ENCODE peak calls at places on chromosomes 4 and X, in five cellular contexts. P is H9, D is neuronal stem cell, K is mesendoderm, O is IMR-90. B is an unnamed sample.
A peak's percentile ranks its signal among the peaks of the same experiment; 100 is the strongest.

GRCh38 chr4:187006189-187006618 is 282.5 kb upstream of the FAT1 start:
- DNase-seq in P (no peak), K (no peak), D (no peak), O (peak; percentile 73), B (peak; percentile 21)

GRCh38 chr4:41718907-41719306 is 29.6 kb downstream of the PHOX2B start:
- DNase-seq in O (peak; percentile 81), D (no peak), P (no peak), K (peak; percentile 20), B (peak; percentile 6)

GRCh38 chrX:134738986-134739744 is 80.9 kb upstream of the PLAC1 start:
- DNase-seq in O (no peak), K (no peak), D (no peak), P (no peak), B (no peak)

GRCh38 chrX:34658316-34658715 is 1.2 kb upstream of the TMEM47 start:
- DNase-seq in K (no peak), D (no peak), O (peak; percentile 40), P (no peak), B (no peak)

GRCh38 chr4:129362685-129363274 is 266.8 kb downstream of the C4orf33 start:
- DNase-seq in O (peak; percentile 60), P (peak; percentile 37), D (peak; percentile 81), K (peak; percentile 71), B (peak; percentile 74)

GRCh38 chrX:51825432-51825831 is 68.0 kb upstream of the MAGED1 start:
- DNase-seq in K (no peak), P (no peak), D (no peak), O (peak; percentile 38), B (peak; percentile 43)

GRCh38 chr4:113502476-113502875 is 259.1 kb downstream of the CAMK2D start:
- DNase-seq in K (no peak), D (no peak), O (peak; percentile 50), P (no peak), B (peak; percentile 7)

GRCh38 chr4:180717451-180717850 is 1525.8 kb upstream of the TENM3 start:
- DNase-seq in D (no peak), O (peak; percentile 38), K (no peak), P (no peak), B (peak; percentile 9)

GRCh38 chrX:133921764-133922389 is 63.5 kb downstream of the GPC3 start:
- DNase-seq in D (peak; percentile 29), O (peak; percentile 5), K (peak; percentile 88), P (peak; percentile 81), B (peak; percentile 14)

GRCh38 chr4:15488658-15489470 is 19.2 kb downstream of the CC2D2A start:
- DNase-seq in O (peak; percentile 95), D (no peak), K (no peak), P (no peak), B (peak; percentile 48)

GRCh38 chr4:127982445-127982844 is 17.2 kb downstream of the ABHD18 start:
- DNase-seq in O (no peak), K (no peak), D (no peak), P (no peak), B (no peak)

GRCh38 chr4:124206779-124207605 is 505.5 kb downstream of the ANKRD50 start:
- DNase-seq in P (no peak), K (peak; percentile 41), O (peak; percentile 46), D (no peak), B (peak; percentile 80)

GRCh38 chrX:39302838-39303237 is 501.6 kb downstream of the MID1IP1 start:
- DNase-seq in K (no peak), P (no peak), O (no peak), D (no peak), B (no peak)

GRCh38 chrX:103398321-103398937 is 22.1 kb downstream of the BEX3 start:
- DNase-seq in O (peak; percentile 86), D (no peak), K (no peak), P (no peak), B (peak; percentile 86)

GRCh38 chrX:4320436-4320947 is 607.0 kb upstream of the PRKX start:
- DNase-seq in D (no peak), K (peak; percentile 66), P (no peak), O (no peak), B (no peak)

GRCh38 chrX:77788050-77788449 is 2.0 kb upstream of the ATRX start:
- DNase-seq in K (peak; percentile 3), D (no peak), P (no peak), O (peak; percentile 14), B (peak; percentile 15)

GRCh38 chr4:124322234-124322831 is 390.2 kb downstream of the ANKRD50 start:
- DNase-seq in O (peak; percentile 49), D (peak; percentile 17), P (no peak), K (peak; percentile 37), B (peak; percentile 53)

GRCh38 chr4:151409470-151410313 is 716 bp downstream of the FHIP1A start:
- DNase-seq in P (peak; percentile 75), O (no peak), D (peak; percentile 36), K (peak; percentile 82), B (peak; percentile 55)

GRCh38 chr4:174318829-174319764 is 35.4 kb downstream of the CEP44 start:
- DNase-seq in D (peak; percentile 11), O (peak; percentile 46), P (no peak), K (peak; percentile 66), B (peak; percentile 58)

GRCh38 chr4:80075995-80076394 is 3.0 kb upstream of the ANTXR2 start:
- DNase-seq in K (no peak), O (no peak), D (no peak), P (no peak), B (no peak)

GRCh38 chr4:145545538-145546224 is 64.0 kb downstream of the SMAD1 start:
- DNase-seq in O (peak; percentile 98), K (no peak), D (no peak), P (no peak), B (peak; percentile 93)

DNA sequence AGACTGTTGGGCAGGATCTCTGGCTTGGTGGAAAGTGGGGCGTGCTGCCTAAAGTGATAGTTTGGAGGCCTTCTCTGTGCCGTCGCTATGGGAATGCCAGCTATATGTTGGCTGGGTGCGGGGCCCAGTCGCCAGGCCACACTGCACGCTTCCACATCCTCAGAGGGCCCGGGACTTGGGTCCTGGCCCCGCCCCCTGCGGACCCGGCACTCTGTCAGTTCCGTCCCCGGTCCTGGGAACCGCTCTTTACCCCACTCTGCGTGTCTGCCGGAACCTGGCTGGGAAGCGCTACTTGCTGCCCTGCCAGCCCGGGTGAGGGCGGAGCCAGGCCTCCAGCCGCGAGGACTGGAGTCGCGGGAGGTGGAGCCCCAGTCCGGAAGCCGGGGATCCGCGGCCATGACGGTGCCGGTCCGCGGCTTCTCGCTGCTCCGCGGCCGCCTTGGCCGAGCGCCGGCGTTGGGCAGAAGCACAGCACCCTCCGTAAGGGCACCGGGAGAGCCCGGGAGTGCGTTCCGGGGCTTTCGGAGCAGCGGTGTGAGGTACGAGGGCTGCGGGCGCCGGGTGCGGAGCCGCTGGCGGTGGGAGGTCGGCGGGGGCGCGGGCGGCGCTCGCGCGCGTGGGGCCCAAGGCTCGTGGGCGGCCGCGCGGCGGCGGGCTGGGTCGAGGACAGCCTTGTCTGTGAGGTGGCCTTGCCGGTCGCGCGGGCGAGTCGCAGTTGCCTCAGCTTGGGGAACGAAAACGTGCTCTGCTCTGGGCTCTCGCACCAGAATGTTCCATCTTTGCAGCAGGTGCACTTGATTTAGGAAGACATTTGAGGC is at the start of gene MTHFD2L:
- DNase-seq in O (peak; percentile 93), K (peak; percentile 97), P (peak; percentile 95), D (peak; percentile 78), B (peak; percentile 97)
- H4K8ac ChIP-seq in O (peak within 1 kb of the TSS; percentile 96), K (peak within 1 kb of the TSS; percentile 99), P (no peak within 1 kb of the TSS), D (no peak within 1 kb of the TSS), B (peak within 1 kb of the TSS; percentile 96)

DNA sequence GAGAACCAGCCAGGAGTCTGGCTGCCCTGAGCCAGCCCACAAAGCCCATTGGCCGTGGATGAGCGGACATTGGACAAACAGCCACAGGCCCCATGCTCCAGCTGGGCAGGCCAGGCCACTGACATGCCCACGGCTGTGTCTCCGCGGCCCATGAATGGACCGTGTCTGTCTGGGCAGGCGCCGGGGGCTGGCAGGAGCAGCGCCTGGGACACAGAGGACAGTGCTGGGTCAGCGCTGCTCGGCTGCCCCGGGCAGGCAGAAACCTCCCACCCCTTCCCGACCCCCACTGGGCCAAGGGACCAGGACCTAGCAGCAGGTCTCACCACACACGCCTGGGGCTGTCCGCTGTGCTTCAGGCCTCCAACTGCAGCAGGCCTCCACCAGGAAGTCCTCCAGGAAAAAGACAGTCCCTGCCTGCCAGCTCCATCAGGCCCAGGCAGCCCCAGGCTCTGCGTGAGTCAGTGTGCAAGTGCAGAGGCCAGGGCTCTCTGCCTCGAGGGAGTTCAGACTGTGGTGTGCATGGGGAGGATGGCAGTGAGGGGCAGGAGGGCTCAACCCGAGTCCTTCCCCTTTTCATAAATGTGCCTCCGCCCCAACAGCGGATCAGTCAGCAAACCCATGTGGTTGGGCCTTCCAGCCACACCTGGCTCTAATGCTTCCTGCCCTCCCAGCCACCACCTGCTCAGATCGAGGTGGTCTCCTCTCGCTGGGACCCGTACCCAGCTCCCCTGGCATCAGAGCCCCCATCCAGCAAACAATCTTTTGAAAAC is 17.2 kb upstream of the FGFR3 start:
- DNase-seq in K (no peak), D (no peak), O (no peak), P (no peak), B (no peak)
- H3K4ac ChIP-seq in K (no peak overlapping the region), D (peak overlapping the region; percentile 17), O (no peak overlapping the region), P (no peak overlapping the region), B (no peak overlapping the region)

GRCh38 chr4:23931489-23931830 is 41.6 kb upstream of the PPARGC1A start:
- DNase-seq in D (no peak), P (no peak), K (no peak), O (no peak), B (no peak)
- H2AK5ac ChIP-seq in D (no peak overlapping the region), P (no peak overlapping the region), K (no peak overlapping the region), O (no peak overlapping the region), B (no peak overlapping the region)

DNA sequence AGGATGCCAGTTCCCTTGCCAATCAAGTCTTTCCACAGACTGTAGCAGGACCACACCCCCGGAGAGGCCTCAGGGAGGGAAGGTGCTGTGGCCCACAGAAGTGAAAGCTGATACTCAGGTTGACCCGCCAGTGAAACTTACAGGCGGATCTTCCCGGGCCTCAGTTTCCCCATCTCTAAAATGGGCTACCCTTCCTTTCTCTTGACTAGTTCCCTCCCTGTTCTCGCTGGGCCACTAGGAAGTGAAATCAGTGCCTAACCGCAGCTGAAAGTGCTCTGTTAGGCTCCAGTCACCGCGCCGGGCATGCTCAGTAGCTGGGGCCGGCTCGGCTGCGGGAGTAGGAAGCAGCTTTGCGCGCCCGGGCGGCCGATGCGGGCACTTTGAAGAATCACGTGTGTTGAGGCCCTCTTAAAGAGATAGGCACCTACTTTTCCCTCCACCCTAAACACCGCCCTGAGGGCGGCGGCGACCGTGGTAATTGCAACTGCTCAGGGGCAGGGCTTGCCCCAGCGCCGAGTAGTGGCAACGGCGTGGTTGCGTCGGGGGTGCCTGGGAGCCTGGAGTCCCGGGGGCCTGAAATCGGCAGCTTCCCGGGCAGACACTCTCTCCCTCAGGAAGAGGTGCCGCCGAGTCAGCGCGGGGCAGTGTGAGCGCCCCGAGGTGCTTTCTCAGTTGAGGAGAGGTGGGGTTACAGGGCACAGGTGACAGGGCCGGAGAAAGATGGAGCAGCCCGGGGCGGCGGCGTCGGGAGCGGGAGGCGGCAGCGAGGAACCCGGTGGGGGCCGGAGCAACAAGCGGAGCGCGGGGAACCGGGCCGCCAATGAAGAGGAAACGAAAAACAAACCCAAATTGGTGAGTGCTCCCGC is at the start of gene DIAPH2:
- DNase-seq in P (peak; percentile 90), D (peak; percentile 39), K (peak; percentile 89), O (peak; percentile 75), B (peak; percentile 84)
- H4K8ac ChIP-seq in P (no peak within 1 kb of the TSS), D (no peak within 1 kb of the TSS), K (no peak within 1 kb of the TSS), O (peak within 1 kb of the TSS; percentile 73), B (peak within 1 kb of the TSS; percentile 19)

DNA sequence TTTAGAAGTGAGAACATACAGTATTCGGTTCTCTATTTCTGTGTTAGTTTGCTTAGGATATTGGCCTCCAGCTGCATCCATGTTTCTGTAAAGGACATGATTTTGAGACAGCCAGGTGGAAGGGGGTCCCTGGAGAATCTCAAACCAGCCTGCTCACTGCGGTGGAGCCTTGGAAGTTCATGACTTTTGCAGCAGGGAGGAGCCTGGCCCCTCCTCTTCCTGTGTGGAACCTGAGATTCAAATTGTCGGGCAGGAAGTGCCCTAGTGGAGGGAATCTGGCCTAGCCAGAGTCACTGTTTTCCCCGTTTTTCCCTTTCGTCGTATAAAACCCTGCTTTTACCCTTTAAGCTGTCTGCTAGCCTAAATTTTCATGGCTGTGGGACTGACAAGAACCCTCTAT is 762.6 kb downstream of the PCDH18 start:
- DNase-seq in K (no peak), D (no peak), O (no peak), P (no peak), B (no peak)
- H3K4ac ChIP-seq in K (no peak overlapping the region), D (no peak overlapping the region), O (no peak overlapping the region), P (no peak overlapping the region), B (peak overlapping the region; percentile 43)

B was measured in mesenchymal stem cell.